ENCODE peak calls at places on chromosomes 2 and 18, in ten cellular contexts. J is thyroid gland, Z is cardiac fibroblast, X is GM12865, E is AG09309, V is lung, W is IMR-90, S is Peyer's patch, M is MM.1S, F is mucosa of descending colon. L is an unnamed sample.

GRCh38 chr2:106115250-106115649 is 78.9 kb downstream of the UXS1 start:
- DNase-seq in E (peak), F (no peak), X (peak), W (peak), J (no peak), M (no peak), V (no peak), S (no peak), Z (peak), L (peak)

GRCh38 chr2:26557244-26557925 is 79.5 kb upstream of the OTOF start:
- DNase-seq in Z (no peak), M (no peak), E (no peak), X (no peak), J (no peak), W (no peak), S (no peak), V (no peak), F (peak), L (no peak)

GRCh38 chr18:12408247-12408869 is 629 bp downstream of the PRELID3A start:
- DNase-seq in E (no peak), Z (peak), V (peak), W (no peak), X (peak), M (peak), J (peak), F (no peak), S (no peak), L (peak)

GRCh38 chr2:207770602-207771404 is 1.1 kb upstream of the FZD5 start:
- DNase-seq in J (peak), X (peak), V (no peak), Z (no peak), M (peak), S (peak), F (peak), W (no peak), E (no peak), L (peak)

GRCh38 chr2:200604571-200605255 is 18.9 kb downstream of the AOX1 start:
- DNase-seq in W (peak), M (no peak), X (no peak), E (no peak), F (no peak), Z (peak), J (no peak), S (no peak), V (no peak), L (peak)

GRCh38 chr18:37244618-37245017 is 321.0 kb downstream of the CELF4 start:
- DNase-seq in J (no peak), X (no peak), S (peak), V (no peak), E (no peak), F (no peak), M (no peak), W (no peak), Z (no peak), L (no peak)

GRCh38 chr2:1602359-1603010 is 141.8 kb downstream of the PXDN start:
- DNase-seq in E (no peak), M (no peak), V (no peak), X (no peak), Z (no peak), S (peak), W (no peak), F (no peak), J (no peak), L (no peak)

GRCh38 chr2:235311044-235311443 is 182.8 kb upstream of the AGAP1 start:
- DNase-seq in W (no peak), V (no peak), S (no peak), M (no peak), Z (no peak), F (no peak), X (no peak), E (no peak), J (no peak), L (no peak)

GRCh38 chr2:86254576-86255538 is 55.6 kb downstream of the MRPL35 start:
- DNase-seq in V (no peak), E (no peak), M (no peak), Z (no peak), S (no peak), X (no peak), F (no peak), J (peak), W (no peak), L (peak)

GRCh38 chr2:143759455-143759854 is 630.2 kb downstream of the ARHGAP15 start:
- DNase-seq in Z (no peak), M (no peak), V (no peak), W (no peak), S (no peak), E (no peak), X (no peak), F (no peak), J (peak), L (no peak)

GRCh38 chr2:217856871-217857270 is 145.9 kb downstream of the TNS1 start:
- DNase-seq in J (no peak), X (no peak), W (no peak), F (no peak), E (no peak), Z (no peak), S (no peak), M (no peak), V (no peak), L (no peak)

GRCh38 chr18:35458271-35458670 is 39.5 kb downstream of the INO80C start:
- DNase-seq in V (no peak), X (no peak), W (no peak), M (no peak), E (no peak), J (no peak), F (no peak), S (no peak), Z (no peak), L (peak)

GRCh38 chr18:28086530-28087172 is 90.3 kb downstream of the CDH2 start:
- DNase-seq in J (no peak), Z (peak), M (no peak), W (peak), X (no peak), F (no peak), V (no peak), E (no peak), S (no peak), L (peak)

GRCh38 chr2:127381762-127382161 is 6.0 kb downstream of the MAP3K2 start:
- DNase-seq in X (no peak), V (no peak), F (no peak), W (no peak), E (no peak), S (no peak), M (no peak), Z (no peak), J (no peak), L (no peak)

GRCh38 chr2:216807861-216808272 is 52.0 kb downstream of the TNP1 start:
- DNase-seq in J (peak), M (no peak), W (peak), Z (peak), X (no peak), E (no peak), V (peak), F (no peak), S (no peak), L (peak)

GRCh38 chr2:20520128-20520527 is 73.3 kb downstream of the RHOB start:
- DNase-seq in J (peak), S (no peak), F (no peak), V (no peak), E (no peak), Z (no peak), X (no peak), W (no peak), M (no peak), L (no peak)

GRCh38 chr2:109694190-109694589 is 80.0 kb downstream of the SOWAHC start:
- DNase-seq in M (no peak), W (no peak), F (no peak), Z (peak), S (no peak), E (no peak), V (no peak), J (peak), X (no peak), L (no peak)

GRCh38 chr2:163367825-163368582 is 367.8 kb downstream of the FIGN start:
- DNase-seq in Z (no peak), J (no peak), V (no peak), S (no peak), X (no peak), W (no peak), F (no peak), E (no peak), M (no peak), L (no peak)

GRCh38 chr2:225042800-225043167 is 516 bp upstream of the DOCK10 start:
- DNase-seq in E (no peak), W (no peak), Z (no peak), S (no peak), X (no peak), V (no peak), F (peak), J (no peak), M (no peak), L (no peak)
- H3K4me3 ChIP-seq in E (peak), W (peak), Z (peak), S (peak), X (peak), V (no peak), F (no peak), J (no peak), M (peak), L (peak)

DNA sequence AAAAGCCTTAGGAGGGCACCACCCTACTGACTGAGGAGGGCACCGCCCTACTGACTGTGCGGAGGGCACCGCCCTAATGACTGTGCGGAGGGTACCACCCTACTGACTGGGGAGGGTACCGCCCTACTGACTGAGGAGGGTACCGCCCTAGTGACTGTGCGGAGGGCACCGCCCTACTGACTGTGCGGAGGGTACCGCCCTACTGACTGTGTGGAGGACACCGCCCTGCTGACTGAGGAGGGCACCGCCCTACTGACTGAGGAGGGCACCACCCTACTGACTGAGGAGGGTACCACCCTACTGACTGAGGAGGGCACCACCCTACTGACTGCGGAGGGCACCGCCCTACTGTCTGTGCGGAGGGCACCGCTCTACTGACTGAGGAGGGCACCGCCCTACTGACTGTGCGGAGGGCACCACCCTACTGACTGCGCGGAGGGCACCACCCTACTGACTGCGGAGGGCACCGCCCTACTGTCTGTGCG is 150.2 kb upstream of the NFATC1 start:
- DNase-seq in F (peak), M (no peak), V (no peak), S (no peak), W (no peak), X (no peak), E (no peak), Z (no peak), J (no peak), L (no peak)
- TF ChIP-seq CTCF in F (no peak), M (no peak), V (no peak), S (no peak), W (no peak), X (no peak), E (no peak), Z (no peak), J (no peak), L (no peak)

GRCh38 chr2:45770773-45771172 is 119.3 kb downstream of the PRKCE start:
- DNase-seq in W (peak), Z (no peak), V (no peak), S (no peak), X (no peak), E (no peak), F (no peak), M (no peak), J (no peak), L (no peak)
- H3K4me3 ChIP-seq in W (peak), Z (no peak), V (no peak), S (no peak), X (no peak), E (no peak), F (no peak), M (no peak), J (no peak), L (no peak)

GRCh38 chr2:102304268-102304667 is 7.1 kb upstream of the IL1RL1 start:
- DNase-seq in S (no peak), V (no peak), W (peak), E (no peak), M (no peak), X (no peak), Z (peak), F (no peak), J (no peak), L (peak)

GRCh38 chr2:102302458-102302857 is 8.9 kb upstream of the IL1RL1 start:
- DNase-seq in E (no peak), J (no peak), X (no peak), S (no peak), Z (no peak), V (no peak), F (no peak), M (no peak), W (no peak), L (no peak)

GRCh38 chr2:102303589-102303988 is 7.8 kb upstream of the IL1RL1 start:
- DNase-seq in V (no peak), W (no peak), X (no peak), S (no peak), E (no peak), F (no peak), J (no peak), M (no peak), Z (no peak), L (no peak)

GRCh38 chr2:102304711-102305591 is 6.4 kb upstream of the IL1RL1 start:
- DNase-seq in S (no peak), Z (no peak), V (no peak), J (peak), M (no peak), F (no peak), W (no peak), E (no peak), X (no peak), L (peak)

GRCh38 chr2:102301867-102302362 is 9.4 kb upstream of the IL1RL1 start:
- DNase-seq in M (peak), X (peak), V (no peak), F (no peak), S (no peak), E (no peak), W (peak), Z (peak), J (peak), L (peak)
- TF ChIP-seq CTCF in M (peak), X (peak), V (peak), F (no peak), S (no peak), E (peak), W (peak), Z (peak), J (peak), L (peak)

GRCh38 chr18:78982186-78982585 is 2.6 kb downstream of the SALL3 start:
- DNase-seq in M (no peak), X (no peak), W (no peak), E (no peak), Z (peak), F (no peak), S (no peak), J (no peak), V (no peak), L (no peak)

GRCh38 chr18:78981652-78981955 is 2.0 kb downstream of the SALL3 start:
- DNase-seq in V (no peak), S (no peak), J (no peak), Z (no peak), F (no peak), M (no peak), E (no peak), X (no peak), W (no peak), L (no peak)

GRCh38 chr18:78984941-78985784 is 5.5 kb downstream of the SALL3 start:
- DNase-seq in M (no peak), X (peak), E (no peak), J (no peak), Z (peak), V (peak), S (peak), F (no peak), W (no peak), L (peak)

GRCh38 chr18:78980777-78981651 is 1.4 kb downstream of the SALL3 start:
- DNase-seq in W (no peak), J (no peak), Z (no peak), E (no peak), V (no peak), X (no peak), M (no peak), S (peak), F (no peak), L (no peak)

GRCh38 chr18:78983530-78983929 is 3.9 kb downstream of the SALL3 start:
- DNase-seq in E (no peak), F (no peak), X (no peak), J (no peak), V (no peak), S (no peak), M (no peak), Z (no peak), W (no peak), L (no peak)
- H3K4me3 ChIP-seq in E (no peak), F (no peak), X (no peak), J (no peak), V (no peak), S (no peak), M (no peak), Z (no peak), W (no peak), L (no peak)